ENCODE peak calls at places on chromosome 14, in seven cellular contexts. Y is caudate nucleus, K is HepG2, R is iPS-NIHi11, O is astrocyte, Z is HEK293T, Q is AG20443. M is an unnamed sample.
A peak's percentile ranks its signal among the peaks of the same experiment; 100 is the strongest.

GRCh38 chr14:77071938-77072388 is 26.1 kb upstream of the CIPC start:
- DNase-seq in Z (no peak), Q (no peak), Y (no peak), O (peak; percentile 44), R (no peak), K (no peak), M (peak; percentile 20)

GRCh38 chr14:104685216-104685997 is 4.0 kb upstream of the INF2 start:
- DNase-seq in K (peak; percentile 68), R (no peak), O (no peak), Y (no peak), Z (no peak), Q (no peak), M (no peak)

GRCh38 chr14:105385698-105386365 is 12.5 kb upstream of the TEX22 start:
- DNase-seq in Z (no peak), R (no peak), K (no peak), O (no peak), Y (no peak), Q (no peak), M (no peak)

GRCh38 chr14:94681300-94682060 is 69.3 kb downstream of the SERPINA3 start:
- DNase-seq in Z (peak; percentile 71), O (peak; percentile 7), R (peak; percentile 63), Q (peak; percentile 71), Y (no peak), K (peak; percentile 78), M (peak; percentile 60)

GRCh38 chr14:54642950-54643695 is 76.2 kb downstream of the SAMD4A start:
- DNase-seq in K (peak; percentile 93), Q (no peak), Y (no peak), Z (no peak), R (no peak), O (peak; percentile 80), M (no peak)

GRCh38 chr14:72682188-72682587 is 211.7 kb downstream of the DPF3 start:
- DNase-seq in K (no peak), Y (no peak), R (no peak), Q (peak; percentile 81), Z (no peak), O (no peak), M (peak; percentile 15)

GRCh38 chr14:77469041-77469440 is 11.1 kb downstream of the AHSA1 start:
- DNase-seq in R (no peak), Z (no peak), O (no peak), K (peak; percentile 38), Y (no peak), Q (peak; percentile 21), M (no peak)

GRCh38 chr14:51419685-51420084 is 179.6 kb downstream of the TMX1 start:
- DNase-seq in Z (no peak), O (no peak), Y (no peak), Q (no peak), K (no peak), R (no peak), M (no peak)

GRCh38 chr14:33767721-33768457 is 183.0 kb downstream of the EGLN3 start:
- DNase-seq in Y (no peak), Q (peak; percentile 46), R (no peak), Z (no peak), K (no peak), O (peak; percentile 47), M (peak; percentile 23)